ENCODE peak calls at places on chromosome 12, in eight cellular contexts. One of them, this sample, is unnamed.

GRCh38 chr12:41795910-41796309 is 348.8 kb downstream of the GXYLT1 start:
- DNase-seq in PC-9: no peak
- DNase-seq in kidney: no peak
- DNase-seq in astrocyte: no peak
- DNase-seq in uterus: no peak
- DNase-seq in mesendoderm: peak; percentile 73
- DNase-seq in heart right ventricle: no peak
- DNase-seq in psoas muscle: no peak
- DNase-seq in this sample: no peak

GRCh38 chr12:120194534-120195395 is at the start of gene GCN1:
- DNase-seq in PC-9: peak; percentile 94
- DNase-seq in kidney: peak; percentile 95
- DNase-seq in astrocyte: peak; percentile 79
- DNase-seq in uterus: peak; percentile 67
- DNase-seq in mesendoderm: peak; percentile 86
- DNase-seq in heart right ventricle: peak; percentile 82
- DNase-seq in psoas muscle: peak; percentile 94
- DNase-seq in this sample: peak; percentile 89

GRCh38 chr12:111757361-111758119 is 9.2 kb upstream of the ALDH2 start:
- DNase-seq in PC-9: no peak
- DNase-seq in kidney: peak; percentile 58
- DNase-seq in astrocyte: peak; percentile 57
- DNase-seq in uterus: no peak
- DNase-seq in mesendoderm: no peak
- DNase-seq in heart right ventricle: peak; percentile 34
- DNase-seq in psoas muscle: peak; percentile 76
- DNase-seq in this sample: peak; percentile 76

GRCh38 chr12:131795688-131796410 is 32.3 kb upstream of the MMP17 start:
- DNase-seq in PC-9: peak; percentile 55
- DNase-seq in kidney: no peak
- DNase-seq in astrocyte: no peak
- DNase-seq in uterus: no peak
- DNase-seq in mesendoderm: peak; percentile 75
- DNase-seq in heart right ventricle: no peak
- DNase-seq in psoas muscle: no peak
- DNase-seq in this sample: peak; percentile 77

GRCh38 chr12:112901271-112901670 is 5.5 kb upstream of the OAS1 start:
- DNase-seq in PC-9: no peak
- DNase-seq in kidney: no peak
- DNase-seq in astrocyte: no peak
- DNase-seq in uterus: no peak
- DNase-seq in mesendoderm: no peak
- DNase-seq in heart right ventricle: no peak
- DNase-seq in psoas muscle: no peak
- DNase-seq in this sample: no peak

GRCh38 chr12:53221203-53222076 is 10.6 kb downstream of the RARG start:
- DNase-seq in PC-9: peak; percentile 47
- DNase-seq in kidney: peak; percentile 94
- DNase-seq in astrocyte: peak; percentile 31
- DNase-seq in uterus: peak; percentile 75
- DNase-seq in mesendoderm: peak; percentile 82
- DNase-seq in heart right ventricle: peak; percentile 76
- DNase-seq in psoas muscle: peak; percentile 89
- DNase-seq in this sample: peak; percentile 84

GRCh38 chr12:16385779-16386646 is 38.6 kb downstream of the MGST1 start:
- DNase-seq in PC-9: no peak
- DNase-seq in kidney: no peak
- DNase-seq in astrocyte: peak; percentile 69
- DNase-seq in uterus: peak; percentile 36
- DNase-seq in mesendoderm: peak; percentile 70
- DNase-seq in heart right ventricle: peak; percentile 16
- DNase-seq in psoas muscle: no peak
- DNase-seq in this sample: no peak

GRCh38 chr12:94033112-94033511 is 115.3 kb upstream of the PLXNC1 start:
- DNase-seq in PC-9: no peak
- DNase-seq in kidney: no peak
- DNase-seq in astrocyte: no peak
- DNase-seq in uterus: no peak
- DNase-seq in mesendoderm: no peak
- DNase-seq in heart right ventricle: no peak
- DNase-seq in psoas muscle: no peak
- DNase-seq in this sample: no peak

GRCh38 chr12:89421093-89421835 is 69.0 kb upstream of the DUSP6 start:
- DNase-seq in PC-9: no peak
- DNase-seq in kidney: no peak
- DNase-seq in astrocyte: no peak
- DNase-seq in uterus: no peak
- DNase-seq in mesendoderm: peak; percentile 93
- DNase-seq in heart right ventricle: no peak
- DNase-seq in psoas muscle: no peak
- DNase-seq in this sample: no peak

GRCh38 chr12:75977952-75978671 is 53.5 kb downstream of the PHLDA1 start:
- DNase-seq in PC-9: peak; percentile 100
- DNase-seq in kidney: peak; percentile 66
- DNase-seq in astrocyte: peak; percentile 100
- DNase-seq in uterus: peak; percentile 70
- DNase-seq in mesendoderm: peak; percentile 92
- DNase-seq in heart right ventricle: peak; percentile 82
- DNase-seq in psoas muscle: no peak
- DNase-seq in this sample: no peak

GRCh38 chr12:59149995-59150642 is 229.8 kb upstream of the LRIG3 start:
- DNase-seq in PC-9: peak; percentile 71
- DNase-seq in kidney: no peak
- DNase-seq in astrocyte: peak; percentile 70
- DNase-seq in uterus: peak; percentile 20
- DNase-seq in mesendoderm: peak; percentile 92
- DNase-seq in heart right ventricle: peak; percentile 12
- DNase-seq in psoas muscle: no peak
- DNase-seq in this sample: no peak

GRCh38 chr12:123122649-123123048 is 28.2 kb downstream of the PITPNM2 start:
- DNase-seq in PC-9: no peak
- DNase-seq in kidney: no peak
- DNase-seq in astrocyte: no peak
- DNase-seq in uterus: no peak
- DNase-seq in mesendoderm: no peak
- DNase-seq in heart right ventricle: no peak
- DNase-seq in psoas muscle: no peak
- DNase-seq in this sample: no peak

GRCh38 chr12:62603061-62603810 is 136.6 kb downstream of the MON2 start:
- DNase-seq in PC-9: peak; percentile 79
- DNase-seq in kidney: peak; percentile 97
- DNase-seq in astrocyte: peak; percentile 69
- DNase-seq in uterus: peak; percentile 83
- DNase-seq in mesendoderm: peak; percentile 94
- DNase-seq in heart right ventricle: peak; percentile 86
- DNase-seq in psoas muscle: peak; percentile 95
- DNase-seq in this sample: peak; percentile 92

DNA sequence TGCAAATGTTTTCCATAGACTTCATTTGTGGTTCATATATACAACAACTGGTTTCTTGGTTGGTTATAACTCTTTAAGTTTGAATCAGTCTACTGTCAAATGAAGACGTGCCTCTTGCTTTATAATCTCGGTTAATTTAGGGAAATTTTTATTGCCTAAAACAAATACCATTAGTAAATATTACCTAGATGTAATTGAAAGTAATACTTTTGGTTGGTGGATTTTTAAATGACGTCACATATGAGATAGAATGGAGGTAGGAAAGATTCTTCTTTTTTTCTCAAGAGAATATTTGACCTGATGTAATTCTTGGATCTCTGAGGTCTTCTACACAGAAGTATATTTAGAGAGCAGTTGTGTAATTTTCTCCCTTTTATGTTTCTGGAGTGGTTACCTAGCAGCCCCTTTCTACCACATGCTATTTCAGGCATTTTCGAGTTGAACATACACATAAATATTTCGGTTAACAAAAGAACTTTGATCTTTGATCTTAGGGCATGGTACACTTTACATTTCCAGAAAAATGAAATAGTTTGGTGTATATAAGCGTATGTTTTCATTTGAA is 1.7 kb downstream of the ATF7IP start:
- DNase-seq in PC-9: peak; percentile 48
- DNase-seq in kidney: no peak
- DNase-seq in astrocyte: peak; percentile 55
- DNase-seq in uterus: no peak
- DNase-seq in mesendoderm: no peak
- DNase-seq in heart right ventricle: no peak
- DNase-seq in psoas muscle: no peak
- DNase-seq in this sample: no peak
- H3K4me3 ChIP-seq in PC-9: peak overlapping the region; percentile 90
- H3K4me3 ChIP-seq in kidney: peak overlapping the region; percentile 88
- H3K4me3 ChIP-seq in astrocyte: peak overlapping the region; percentile 72
- H3K4me3 ChIP-seq in uterus: peak overlapping the region; percentile 77
- H3K4me3 ChIP-seq in mesendoderm: peak overlapping the region; percentile 56
- H3K4me3 ChIP-seq in heart right ventricle: peak overlapping the region; percentile 59
- H3K4me3 ChIP-seq in psoas muscle: peak overlapping the region; percentile 81
- H3K4me3 ChIP-seq in this sample: peak overlapping the region; percentile 69

GRCh38 chr12:122073815-122074214 is 4.7 kb upstream of the MLXIP start:
- DNase-seq in PC-9: no peak
- DNase-seq in kidney: no peak
- DNase-seq in astrocyte: no peak
- DNase-seq in uterus: no peak
- DNase-seq in mesendoderm: no peak
- DNase-seq in heart right ventricle: no peak
- DNase-seq in psoas muscle: no peak
- DNase-seq in this sample: no peak

GRCh38 chr12:122079532-122080081 is 1.1 kb downstream of the MLXIP start:
- DNase-seq in PC-9: no peak
- DNase-seq in kidney: no peak
- DNase-seq in astrocyte: no peak
- DNase-seq in uterus: no peak
- DNase-seq in mesendoderm: peak; percentile 67
- DNase-seq in heart right ventricle: no peak
- DNase-seq in psoas muscle: peak; percentile 73
- DNase-seq in this sample: no peak

GRCh38 chr12:122078141-122079037 is at the start of gene MLXIP:
- DNase-seq in PC-9: peak; percentile 74
- DNase-seq in kidney: peak; percentile 98
- DNase-seq in astrocyte: peak; percentile 78
- DNase-seq in uterus: peak; percentile 93
- DNase-seq in mesendoderm: peak; percentile 95
- DNase-seq in heart right ventricle: peak; percentile 93
- DNase-seq in psoas muscle: peak; percentile 97
- DNase-seq in this sample: peak; percentile 96

GRCh38 chr12:122079038-122079531 is 529 bp downstream of the MLXIP start:
- DNase-seq in PC-9: peak; percentile 55
- DNase-seq in kidney: peak; percentile 86
- DNase-seq in astrocyte: no peak
- DNase-seq in uterus: peak; percentile 50
- DNase-seq in mesendoderm: peak; percentile 66
- DNase-seq in heart right ventricle: no peak
- DNase-seq in psoas muscle: peak; percentile 80
- DNase-seq in this sample: peak; percentile 67

GRCh38 chr12:122076743-122077495 is 1.6 kb upstream of the MLXIP start:
- DNase-seq in PC-9: no peak
- DNase-seq in kidney: no peak
- DNase-seq in astrocyte: no peak
- DNase-seq in uterus: no peak
- DNase-seq in mesendoderm: no peak
- DNase-seq in heart right ventricle: no peak
- DNase-seq in psoas muscle: peak; percentile 52
- DNase-seq in this sample: no peak
- H3K27ac ChIP-seq in PC-9: no peak overlapping the region
- H3K27ac ChIP-seq in kidney: no peak overlapping the region
- H3K27ac ChIP-seq in astrocyte: no peak overlapping the region
- H3K27ac ChIP-seq in uterus: no peak overlapping the region
- H3K27ac ChIP-seq in mesendoderm: no peak overlapping the region
- H3K27ac ChIP-seq in heart right ventricle: no peak overlapping the region
- H3K27ac ChIP-seq in psoas muscle: peak overlapping the region; percentile 98
- H3K27ac ChIP-seq in this sample: no peak overlapping the region

DNA sequence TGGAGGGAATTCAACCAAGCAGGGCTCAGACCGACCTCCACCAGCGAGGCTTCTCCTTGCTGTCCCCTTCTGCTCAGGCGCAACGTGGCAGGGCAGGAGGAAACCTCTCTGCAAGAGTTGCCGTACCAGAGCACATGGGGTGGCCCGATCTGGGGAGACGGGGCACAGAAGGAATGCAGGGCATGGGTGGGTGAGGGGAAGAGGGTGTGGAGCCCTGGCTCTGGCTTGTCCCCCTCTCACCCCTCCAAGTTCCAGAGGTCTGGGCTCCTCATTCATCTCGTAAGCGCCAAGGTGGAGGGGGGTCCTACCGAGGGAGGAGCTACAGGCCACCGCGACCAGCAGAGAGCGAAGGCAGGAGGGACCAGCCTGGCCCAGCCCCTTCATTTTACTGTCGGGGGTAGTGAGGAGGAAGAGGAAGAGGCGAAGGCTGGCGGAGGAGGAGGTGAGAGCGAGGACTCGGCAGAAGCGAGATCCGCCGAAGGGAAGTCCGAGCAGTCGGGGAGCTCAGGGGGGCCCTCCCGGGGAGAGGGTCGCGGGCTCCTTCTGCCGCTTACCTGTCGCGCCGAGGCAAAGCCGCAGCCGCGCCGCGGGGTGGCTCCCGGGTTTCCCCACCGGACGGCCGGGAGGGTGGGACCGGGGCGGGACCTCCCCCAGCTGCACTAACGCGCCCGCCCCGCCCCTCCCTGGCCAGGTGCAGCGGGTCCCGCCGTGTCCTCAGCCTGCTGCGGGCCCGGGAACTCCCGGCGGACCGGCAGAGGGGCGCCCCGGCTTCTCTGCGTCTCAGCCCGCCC is at the start of gene GALNT6:
- DNase-seq in PC-9: peak; percentile 55
- DNase-seq in kidney: peak; percentile 84
- DNase-seq in astrocyte: no peak
- DNase-seq in uterus: no peak
- DNase-seq in mesendoderm: peak; percentile 86
- DNase-seq in heart right ventricle: peak; percentile 20
- DNase-seq in psoas muscle: no peak
- DNase-seq in this sample: peak; percentile 69
- H3K4me1 ChIP-seq in PC-9: peaks cover 62% of the 10 kb centered on the region
- H3K4me1 ChIP-seq in kidney: peaks cover 3% of the 10 kb centered on the region
- H3K4me1 ChIP-seq in astrocyte: peaks cover 48% of the 10 kb centered on the region
- H3K4me1 ChIP-seq in uterus: no peaks in the 10 kb centered on the region
- H3K4me1 ChIP-seq in mesendoderm: peaks cover 28% of the 10 kb centered on the region
- H3K4me1 ChIP-seq in heart right ventricle: no peaks in the 10 kb centered on the region
- H3K4me1 ChIP-seq in psoas muscle: peaks cover 3% of the 10 kb centered on the region
- H3K4me1 ChIP-seq in this sample: peaks cover 43% of the 10 kb centered on the region

GRCh38 chr12:86526060-86526595 is 269.9 kb upstream of the MGAT4C start:
- DNase-seq in PC-9: no peak
- DNase-seq in kidney: peak; percentile 52
- DNase-seq in astrocyte: no peak
- DNase-seq in uterus: no peak
- DNase-seq in mesendoderm: no peak
- DNase-seq in heart right ventricle: no peak
- DNase-seq in psoas muscle: no peak
- DNase-seq in this sample: peak; percentile 26

DNA sequence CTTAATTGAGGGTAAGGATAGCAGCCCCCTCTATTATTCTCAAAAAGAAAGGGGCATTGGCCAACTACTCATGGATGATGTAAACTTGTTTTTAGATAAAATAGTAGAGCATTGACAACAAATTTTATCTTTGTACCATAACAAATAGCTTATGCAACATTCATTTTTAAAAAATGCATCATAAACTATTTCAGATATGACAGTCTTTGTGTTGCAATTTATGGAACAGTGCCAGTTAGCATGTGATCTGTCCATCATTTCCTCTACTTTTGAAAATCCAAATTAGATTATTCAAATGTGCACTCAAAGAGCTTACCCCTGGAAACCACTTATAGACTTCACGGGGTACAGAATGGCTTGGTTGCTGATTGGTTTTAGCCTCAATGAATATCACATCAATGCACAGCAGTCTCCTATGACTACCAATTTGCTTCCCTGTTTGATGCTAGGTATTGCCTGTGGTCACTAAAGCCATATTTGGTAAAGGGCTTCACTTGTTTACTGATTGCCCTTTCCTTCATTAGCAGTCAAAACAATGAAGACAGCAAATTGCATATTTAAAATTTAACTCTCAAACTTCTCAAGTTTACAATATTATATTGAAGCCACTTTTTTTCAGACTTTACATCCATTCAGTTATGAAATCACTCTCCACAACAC is 274.9 kb upstream of the MGAT4C start:
- DNase-seq in PC-9: no peak
- DNase-seq in kidney: no peak
- DNase-seq in astrocyte: no peak
- DNase-seq in uterus: no peak
- DNase-seq in mesendoderm: no peak
- DNase-seq in heart right ventricle: no peak
- DNase-seq in psoas muscle: no peak
- DNase-seq in this sample: no peak
- H3K4me3 ChIP-seq in PC-9: no peak overlapping the region
- H3K4me3 ChIP-seq in kidney: no peak overlapping the region
- H3K4me3 ChIP-seq in astrocyte: no peak overlapping the region
- H3K4me3 ChIP-seq in uterus: no peak overlapping the region
- H3K4me3 ChIP-seq in mesendoderm: no peak overlapping the region
- H3K4me3 ChIP-seq in heart right ventricle: no peak overlapping the region
- H3K4me3 ChIP-seq in psoas muscle: no peak overlapping the region
- H3K4me3 ChIP-seq in this sample: no peak overlapping the region